ENCODE peak calls at places on chromosome 3, in eight cellular contexts. K is AG04450, C is endodermal cell, J is RWPE1, R is suprapubic skin, S is fibroblast of pulmonary artery, M is stomach, Q is BJ. I is an unnamed sample.

GRCh38 chr3:31444220-31445142 is 88.2 kb upstream of the STT3B start:
- DNase-seq in C (no peak), K (no peak), R (no peak), Q (no peak), J (no peak), M (no peak), S (no peak), I (no peak)

GRCh38 chr3:50345586-50345985 is at the start of gene ZMYND10:
- DNase-seq in K (no peak), M (peak), S (peak), C (peak), J (peak), Q (no peak), R (no peak), I (no peak)

GRCh38 chr3:129031476-129032215 is 28.9 kb upstream of the GP9 start:
- DNase-seq in C (no peak), K (no peak), R (peak), J (no peak), S (no peak), Q (no peak), M (no peak), I (no peak)

GRCh38 chr3:127988770-127989518 is 63.3 kb upstream of the SEC61A1 start:
- DNase-seq in Q (peak), S (no peak), R (no peak), C (no peak), K (no peak), M (no peak), J (peak), I (no peak)

GRCh38 chr3:46396129-46396528 is 10.7 kb downstream of the CCR5AS start:
- DNase-seq in C (no peak), S (no peak), R (no peak), M (no peak), J (no peak), K (no peak), Q (no peak), I (no peak)

GRCh38 chr3:194296448-194296831 is 54.7 kb downstream of the CPN2 start:
- DNase-seq in K (no peak), Q (no peak), C (peak), M (no peak), R (peak), J (peak), S (peak), I (no peak)

GRCh38 chr3:21185816-21186314 is 565.1 kb downstream of the ZNF385D start:
- DNase-seq in Q (no peak), R (no peak), S (no peak), J (no peak), M (no peak), K (no peak), C (no peak), I (no peak)

GRCh38 chr3:136750922-136751258 is 1.3 kb downstream of the STAG1 start:
- DNase-seq in R (no peak), C (no peak), M (no peak), K (peak), Q (peak), S (peak), J (no peak), I (no peak)

GRCh38 chr3:139187154-139187553 is 142.5 kb upstream of the PRR23C start:
- DNase-seq in S (no peak), Q (no peak), R (no peak), J (no peak), K (no peak), M (no peak), C (no peak), I (no peak)

GRCh38 chr3:191727338-191727737 is 266.4 kb downstream of the PYDC2 start:
- DNase-seq in R (no peak), C (no peak), J (no peak), K (no peak), M (no peak), Q (no peak), S (no peak), I (no peak)

GRCh38 chr3:183688869-183689268 is 8.7 kb upstream of the YEATS2 start:
- DNase-seq in J (no peak), K (no peak), C (no peak), S (peak), Q (no peak), M (no peak), R (no peak), I (no peak)

GRCh38 chr3:172840913-172841312 is 90.4 kb downstream of the ECT2 start:
- DNase-seq in R (no peak), M (no peak), C (no peak), K (no peak), Q (no peak), J (no peak), S (no peak), I (no peak)

GRCh38 chr3:161369531-161369930 is 1.8 kb downstream of the SPTSSB start:
- DNase-seq in K (no peak), J (no peak), C (no peak), M (no peak), S (no peak), R (no peak), Q (no peak), I (no peak)

GRCh38 chr3:45816544-45816943 is 20.2 kb upstream of the SLC6A20 start:
- DNase-seq in S (peak), K (no peak), J (peak), M (no peak), R (no peak), C (no peak), Q (no peak), I (no peak)

GRCh38 chr3:49279376-49279775 is 2.3 kb upstream of the C3orf62 start:
- DNase-seq in J (no peak), C (no peak), M (no peak), K (no peak), Q (no peak), S (peak), R (no peak), I (no peak)

GRCh38 chr3:71652786-71653419 is 69.4 kb upstream of the FOXP1 start:
- DNase-seq in J (peak), K (peak), C (peak), Q (no peak), S (peak), R (no peak), M (peak), I (no peak)

GRCh38 chr3:138034918-138035317 is 25.0 kb downstream of the CLDN18 start:
- DNase-seq in S (no peak), Q (no peak), R (no peak), J (no peak), C (no peak), K (no peak), M (no peak), I (no peak)

GRCh38 chr3:143119974-143120715 is 574 bp downstream of the CHST2 start:
- DNase-seq in J (peak), C (peak), Q (no peak), S (no peak), M (no peak), K (no peak), R (peak), I (no peak)

GRCh38 chr3:143122089-143122430 is 2.5 kb downstream of the CHST2 start:
- DNase-seq in J (no peak), M (no peak), S (no peak), K (no peak), R (peak), C (peak), Q (no peak), I (no peak)

GRCh38 chr3:143121240-143122088 is 1.9 kb downstream of the CHST2 start:
- DNase-seq in J (no peak), S (peak), R (peak), C (peak), M (peak), K (peak), Q (peak), I (no peak)

GRCh38 chr3:143119009-143119914 is at the start of gene CHST2:
- DNase-seq in M (peak), R (peak), K (peak), C (peak), Q (no peak), S (peak), J (peak), I (no peak)

DNA sequence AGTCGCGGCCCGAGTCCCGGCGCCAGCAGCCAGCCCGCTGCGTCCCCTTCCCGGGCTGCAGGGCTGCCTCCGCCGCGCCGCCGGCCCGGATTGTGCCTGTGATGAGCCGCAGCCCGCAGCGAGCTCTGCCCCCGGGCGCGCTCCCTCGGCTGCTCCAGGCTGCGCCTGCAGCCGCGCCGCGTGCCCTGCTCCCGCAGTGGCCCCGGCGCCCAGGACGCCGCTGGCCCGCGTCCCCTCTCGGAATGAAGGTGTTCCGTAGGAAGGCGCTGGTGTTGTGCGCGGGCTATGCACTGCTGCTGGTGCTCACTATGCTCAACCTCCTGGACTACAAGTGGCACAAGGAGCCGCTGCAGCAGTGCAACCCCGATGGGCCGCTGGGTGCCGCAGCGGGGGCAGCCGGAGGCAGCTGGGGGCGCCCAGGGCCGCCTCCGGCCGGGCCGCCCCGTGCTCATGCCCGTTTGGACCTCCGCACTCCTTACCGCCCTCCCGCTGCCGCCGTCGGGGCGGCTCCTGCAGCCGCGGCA is 1.2 kb downstream of the CHST2 start:
- DNase-seq in C (peak), J (peak), K (no peak), Q (no peak), S (peak), M (peak), R (no peak), I (no peak)
- TF ChIP-seq CTCF in C (no peak), J (peak), K (no peak), Q (no peak), S (no peak), M (no peak), R (no peak), I (no peak)

DNA sequence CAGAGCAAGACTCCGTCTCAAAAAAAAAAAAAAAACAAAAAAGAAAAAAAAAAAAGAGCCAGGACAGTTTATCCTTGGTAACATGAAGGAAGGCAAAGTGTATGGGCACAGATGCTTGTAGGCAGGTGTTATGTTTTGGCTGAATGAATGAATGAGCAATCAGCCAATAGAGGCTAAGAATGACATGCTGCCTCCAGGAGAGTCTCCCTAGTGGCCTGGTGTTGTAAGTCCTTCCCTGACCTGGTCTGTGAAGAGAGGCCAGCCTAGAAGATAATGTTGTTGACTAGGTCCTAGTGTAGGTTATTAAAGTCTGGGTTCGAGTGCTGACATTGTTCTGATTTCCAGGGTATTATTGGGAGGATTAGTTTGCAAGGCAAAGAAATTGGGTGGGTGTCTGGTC is 24.9 kb downstream of the GYG1 start:
- DNase-seq in M (no peak), S (no peak), K (no peak), J (no peak), R (no peak), C (no peak), Q (no peak), I (no peak)
- TF ChIP-seq CTCF in M (no peak), S (no peak), K (no peak), J (no peak), R (no peak), C (peak), Q (peak), I (no peak)

GRCh38 chr3:105367406-105368213 is 901 bp downstream of the ALCAM start:
- DNase-seq in M (peak), K (no peak), J (peak), R (peak), Q (no peak), S (peak), C (peak), I (peak)

GRCh38 chr3:105365171-105365535 is 1.6 kb upstream of the ALCAM start:
- DNase-seq in Q (no peak), R (no peak), J (no peak), S (no peak), K (no peak), C (no peak), M (no peak), I (no peak)

GRCh38 chr3:105365536-105366301 is 990 bp upstream of the ALCAM start:
- DNase-seq in J (peak), R (peak), S (peak), K (no peak), Q (no peak), C (peak), M (peak), I (no peak)

GRCh38 chr3:105367063-105367405 is 325 bp downstream of the ALCAM start:
- DNase-seq in S (no peak), J (peak), M (peak), K (no peak), Q (no peak), C (no peak), R (peak), I (no peak)

DNA sequence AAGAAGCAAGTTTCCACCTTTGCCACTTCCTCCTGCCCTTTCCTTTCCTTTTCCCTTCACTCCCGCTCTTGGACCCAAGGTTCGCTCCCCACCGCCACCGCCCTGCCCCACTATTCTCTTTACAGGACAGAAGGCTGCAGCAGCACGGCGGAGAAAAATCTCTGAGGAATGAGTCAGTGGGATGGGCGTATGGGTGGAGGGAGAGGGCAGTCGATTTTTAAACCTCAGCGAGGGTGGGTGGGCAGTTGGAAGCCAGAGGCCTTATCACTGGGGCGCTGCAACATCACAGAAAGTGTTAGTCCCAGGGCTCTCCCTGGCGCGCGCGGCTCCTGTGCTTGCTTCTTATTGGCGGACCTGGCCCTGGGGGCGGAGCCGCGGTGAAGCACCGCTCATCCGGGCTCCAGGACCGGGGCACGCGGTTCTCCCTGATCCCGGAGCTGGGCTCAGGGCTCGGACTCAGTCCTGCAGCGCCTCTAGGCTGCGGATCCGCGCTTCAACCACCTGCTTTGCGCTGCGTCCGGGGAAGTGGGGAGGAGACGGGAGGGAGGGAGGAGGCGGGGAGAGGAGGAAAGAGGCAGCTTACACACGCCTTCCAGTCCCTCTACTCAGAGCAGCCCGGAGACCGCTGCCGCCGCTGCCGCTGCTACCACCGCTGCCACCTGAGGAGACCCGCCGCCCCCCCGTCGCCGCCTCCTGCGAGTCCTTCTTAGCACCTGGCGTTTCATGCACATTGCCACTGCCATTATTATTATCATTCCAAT is at the start of gene ALCAM:
- DNase-seq in J (peak), Q (peak), C (peak), S (peak), R (peak), K (peak), M (peak), I (peak)
- TF ChIP-seq CTCF in J (peak), Q (peak), C (peak), S (peak), R (peak), K (peak), M (peak), I (no peak)

GRCh38 chr3:86180696-86181095 is 810.3 kb downstream of the VGLL3 start:
- DNase-seq in Q (no peak), J (peak), R (no peak), M (no peak), K (no peak), C (peak), S (no peak), I (no peak)
- TF ChIP-seq CTCF in Q (no peak), J (peak), R (no peak), M (no peak), K (no peak), C (peak), S (no peak), I (no peak)

I was measured in omental fat pad.